ENCODE peak calls at places on chromosome 13, in six cellular contexts. L is H1, I is IMR-90, O is mesenchymal stem cell, Q is H9, S is trophoblast cell. D is an unnamed sample.

GRCh38 chr13:36612242-36612641 is 61.6 kb upstream of the SERTM1 start:
- DNase-seq in S (no peak), L (no peak), I (no peak), O (no peak), Q (peak), D (no peak)

GRCh38 chr13:31697290-31697689 is 42.0 kb upstream of the RXFP2 start:
- DNase-seq in I (no peak), L (no peak), S (peak), Q (no peak), O (no peak), D (no peak)

GRCh38 chr13:65638572-65639168 is 1591.5 kb downstream of the PCDH9 start:
- DNase-seq in O (peak), L (no peak), I (peak), Q (no peak), S (peak), D (peak)

GRCh38 chr13:78137404-78138142 is 218.9 kb upstream of the EDNRB start:
- DNase-seq in L (peak), I (peak), S (peak), Q (peak), O (peak), D (peak)

GRCh38 chr13:72586519-72586918 is 140.9 kb downstream of the MZT1 start:
- DNase-seq in S (no peak), I (no peak), L (no peak), O (no peak), Q (no peak), D (no peak)

GRCh38 chr13:44410328-44410859 is 36.8 kb downstream of the SERP2 start:
- DNase-seq in S (no peak), I (no peak), L (no peak), Q (no peak), O (no peak), D (no peak)

GRCh38 chr13:49627831-49628652 is at the start of gene ARL11:
- DNase-seq in I (no peak), O (no peak), L (peak), Q (peak), S (peak), D (no peak)

GRCh38 chr13:106919638-106920037 is 351.7 kb upstream of the ARGLU1 start:
- DNase-seq in O (no peak), I (no peak), L (no peak), S (no peak), Q (no peak), D (no peak)

GRCh38 chr13:26471807-26472206 is 85.7 kb upstream of the WASF3 start:
- DNase-seq in Q (no peak), I (no peak), S (no peak), L (no peak), O (no peak), D (no peak)

GRCh38 chr13:97018029-97018819 is 23.9 kb upstream of the OXGR1 start:
- DNase-seq in L (no peak), I (peak), Q (peak), O (peak), S (peak), D (no peak)

GRCh38 chr13:73657821-73658540 is 476.2 kb downstream of the KLF12 start:
- DNase-seq in O (no peak), I (no peak), L (no peak), Q (no peak), S (no peak), D (no peak)

GRCh38 chr13:20053016-20053415 is 94.5 kb downstream of the ZMYM2 start:
- DNase-seq in S (peak), O (no peak), L (no peak), I (no peak), Q (no peak), D (no peak)

GRCh38 chr13:46492946-46493345 is 60.0 kb upstream of the LRCH1 start:
- DNase-seq in L (no peak), Q (no peak), S (peak), I (peak), O (peak), D (peak)

GRCh38 chr13:104408733-104409132 is 1342.5 kb upstream of the SLC10A2 start:
- DNase-seq in L (no peak), I (peak), O (no peak), Q (no peak), S (no peak), D (no peak)

GRCh38 chr13:99974939-99975561 is 3.5 kb upstream of the ZIC5 start:
- DNase-seq in O (no peak), L (no peak), I (no peak), Q (peak), S (no peak), D (no peak)

GRCh38 chr13:23817136-23817535 is 72.1 kb downstream of the MIPEP start:
- DNase-seq in L (no peak), S (no peak), I (no peak), Q (no peak), O (no peak), D (no peak)

GRCh38 chr13:112686987-112687386 is 2.9 kb upstream of the ATP11A start:
- DNase-seq in Q (peak), S (no peak), L (no peak), O (no peak), I (no peak), D (no peak)

GRCh38 chr13:21458457-21458815 is 667 bp downstream of the ZDHHC20 start:
- DNase-seq in Q (peak), L (no peak), I (no peak), O (no peak), S (peak), D (no peak)

GRCh38 chr13:108044929-108045328 is 170.4 kb downstream of the LIG4 start:
- DNase-seq in S (no peak), Q (no peak), O (no peak), L (no peak), I (no peak), D (no peak)

GRCh38 chr13:76972430-76972829 is 19.5 kb upstream of the CLN5 start:
- DNase-seq in L (no peak), S (no peak), I (no peak), Q (peak), O (no peak), D (no peak)

GRCh38 chr13:28636677-28637317 is 22.1 kb upstream of the POMP start:
- DNase-seq in O (peak), L (peak), S (peak), Q (peak), I (peak), D (peak)

GRCh38 chr13:77150651-77151050 is 123.7 kb upstream of the FBXL3 start:
- DNase-seq in S (no peak), L (no peak), O (no peak), Q (no peak), I (peak), D (no peak)

GRCh38 chr13:28185256-28185655 is 46.9 kb downstream of the PAN3 start:
- DNase-seq in I (no peak), Q (no peak), L (no peak), S (no peak), O (no peak), D (no peak)

GRCh38 chr13:38872693-38873092 is 117.9 kb downstream of the STOML3 start:
- DNase-seq in S (peak), I (peak), L (peak), Q (peak), O (peak), D (peak)

GRCh38 chr13:21616880-21617279 is 12.9 kb upstream of the MICU2 start:
- DNase-seq in Q (no peak), S (no peak), O (no peak), I (no peak), L (no peak), D (no peak)

GRCh38 chr13:67943116-67943515 is 713.0 kb upstream of the PCDH9 start:
- DNase-seq in L (no peak), Q (no peak), O (no peak), I (no peak), S (no peak), D (no peak)

GRCh38 chr13:56182598-56182997 is 958.1 kb upstream of the PRR20A start:
- DNase-seq in S (no peak), I (no peak), L (no peak), O (no peak), Q (no peak), D (no peak)

GRCh38 chr13:24161980-24162517 is 1.5 kb downstream of the SPATA13 start:
- DNase-seq in O (no peak), I (no peak), S (no peak), Q (no peak), L (no peak), D (no peak)

DNA sequence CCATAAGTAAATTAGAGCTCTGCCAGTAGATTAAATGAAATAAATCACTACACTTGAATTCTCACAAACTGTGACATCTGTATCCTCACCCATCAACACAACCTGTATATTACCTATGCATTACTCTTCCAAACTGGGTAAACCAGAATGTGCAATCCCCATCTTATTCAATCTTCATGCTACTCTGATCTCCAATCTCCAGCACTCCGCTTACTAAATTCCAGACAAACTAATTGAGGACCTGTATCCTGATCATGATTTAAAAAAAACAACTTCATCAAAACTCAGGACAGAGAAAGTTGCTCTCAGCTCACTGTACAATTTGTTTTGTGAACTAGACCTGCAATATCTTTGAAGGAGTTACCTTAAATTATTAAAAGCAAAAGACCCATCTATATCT is 74.4 kb downstream of the FOXO1 start:
- DNase-seq in O (no peak), L (no peak), I (no peak), Q (no peak), S (peak), D (no peak)
- H3K4me2 ChIP-seq in O (no peak), L (no peak), I (no peak), Q (no peak), S (no peak), D (no peak)

GRCh38 chr13:52723181-52723580 is 16.4 kb downstream of the CNMD start:
- DNase-seq in S (peak), I (no peak), Q (no peak), L (no peak), O (no peak), D (no peak)
- H3K14ac ChIP-seq in S (no peak), I (no peak), Q (no peak), L (no peak), O (no peak), D (no peak)

DNA sequence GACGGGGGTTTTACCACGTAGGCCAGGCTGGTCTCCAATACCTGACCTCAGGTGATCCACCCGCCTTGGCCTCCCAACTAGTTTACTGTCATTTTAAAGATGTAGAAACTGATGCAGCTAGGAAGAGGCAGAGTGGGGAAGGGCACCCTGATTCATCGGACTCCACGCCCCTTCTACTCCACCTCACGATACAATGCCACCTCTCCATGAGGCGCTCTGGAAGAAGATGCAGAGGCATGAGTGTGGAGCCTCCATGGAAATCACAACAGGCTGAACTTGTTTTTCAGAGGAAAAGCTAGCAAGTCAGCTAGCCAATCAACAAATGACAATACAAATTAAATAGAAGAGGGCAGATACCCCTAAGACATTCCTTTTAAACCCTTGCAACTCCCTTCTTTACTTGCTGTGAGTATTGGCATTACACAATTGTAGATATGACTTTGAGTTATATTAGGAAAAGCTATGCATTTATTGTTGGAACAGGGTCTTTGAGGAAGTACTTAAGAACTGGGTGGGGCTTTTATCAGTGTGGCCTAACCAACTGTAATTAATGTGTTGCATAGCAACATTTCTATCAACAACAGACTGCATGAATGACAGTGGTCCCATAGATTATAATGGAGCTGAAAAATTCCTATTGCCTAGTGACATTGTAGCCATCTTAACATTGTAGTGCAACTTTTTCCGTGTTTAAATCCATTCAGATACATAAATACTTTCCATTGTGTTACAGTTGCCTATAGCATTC is 17.5 kb downstream of the WDFY2 start:
- DNase-seq in L (no peak), I (no peak), S (no peak), O (no peak), Q (no peak), D (no peak)
- H3K4me2 ChIP-seq in L (no peak), I (no peak), S (no peak), O (no peak), Q (no peak), D (no peak)

GRCh38 chr13:42367836-42368235 is 95.9 kb downstream of the AKAP11 start:
- DNase-seq in O (peak), S (no peak), Q (no peak), I (no peak), L (no peak), D (no peak)
- H3K14ac ChIP-seq in O (no peak), S (no peak), Q (no peak), I (no peak), L (no peak), D (no peak)